ENCODE peak calls at places on chromosomes 5 and 9, in four cellular contexts. D is nephron progenitor cell, N is putamen, G is lower lobe of right lung. U is an unnamed sample.

GRCh38 chr5:115116001-115116400 is 53.7 kb downstream of the TRIM36 start:
- DNase-seq in N (no peak), G (no peak), D (no peak), U (no peak)

GRCh38 chr5:115472601-115473000 is 72.0 kb downstream of the FEM1C start:
- DNase-seq in D (no peak), G (no peak), N (peak), U (no peak)

GRCh38 chr5:107277485-107278040 is 393.2 kb downstream of the EFNA5 start:
- DNase-seq in D (no peak), G (no peak), N (no peak), U (no peak)

GRCh38 chr5:157602505-157602904 is 26.9 kb upstream of the ADAM19 start:
- DNase-seq in N (no peak), G (no peak), D (no peak), U (peak)

GRCh38 chr9:37994639-37995347 is 74.2 kb downstream of the SHB start:
- DNase-seq in D (no peak), N (peak), G (peak), U (peak)

GRCh38 chr9:134315716-134316443 is 10.4 kb upstream of the RXRA start:
- DNase-seq in D (peak), N (no peak), G (peak), U (peak)

GRCh38 chr5:96259211-96259772 is 173.8 kb downstream of the PCSK1 start:
- DNase-seq in D (no peak), G (no peak), N (peak), U (no peak)

GRCh38 chr5:93330506-93330905 is 250.5 kb downstream of the NR2F1-AS1 start:
- DNase-seq in G (no peak), D (no peak), N (no peak), U (no peak)

GRCh38 chr9:20872340-20872977 is 159.0 kb downstream of the HACD4 start:
- DNase-seq in G (no peak), N (no peak), D (no peak), U (no peak)

GRCh38 chr9:98942906-98943681 is 613 bp upstream of the COL15A1 start:
- DNase-seq in D (no peak), G (no peak), N (no peak), U (no peak)

GRCh38 chr9:127825319-127826051 is 22.8 kb downstream of the FPGS start:
- DNase-seq in D (peak), N (no peak), G (peak), U (no peak)

GRCh38 chr5:15440434-15440833 is 59.5 kb upstream of the FBXL7 start:
- DNase-seq in D (no peak), G (no peak), N (no peak), U (no peak)

GRCh38 chr5:123665822-123666371 is 153.9 kb downstream of the CSNK1G3 start:
- DNase-seq in D (no peak), G (no peak), N (no peak), U (no peak)

GRCh38 chr5:125342938-125343401 is 596.5 kb upstream of the ZNF608 start:
- DNase-seq in D (no peak), N (no peak), G (no peak), U (no peak)

GRCh38 chr9:109086221-109086620 is 33.5 kb downstream of the TMEM245 start:
- DNase-seq in G (no peak), D (no peak), N (no peak), U (no peak)

GRCh38 chr5:173786296-173787187 is 101.6 kb upstream of the CPEB4 start:
- DNase-seq in N (no peak), D (no peak), G (no peak), U (no peak)

GRCh38 chr9:87567988-87568800 is 70.5 kb downstream of the DAPK1 start:
- DNase-seq in N (peak), G (no peak), D (no peak), U (no peak)

GRCh38 chr5:43773032-43773830 is 170.3 kb downstream of the NNT start:
- DNase-seq in D (no peak), N (no peak), G (no peak), U (no peak)

GRCh38 chr5:6737043-6737941 is 24.1 kb downstream of the TENT4A start:
- DNase-seq in G (no peak), D (no peak), N (no peak), U (no peak)

GRCh38 chr9:35771524-35771923 is 17.4 kb upstream of the MSMP start:
- DNase-seq in G (no peak), N (no peak), D (no peak), U (no peak)

GRCh38 chr5:56102885-56103284 is 108.1 kb upstream of the IL6ST start:
- DNase-seq in N (no peak), D (no peak), G (no peak), U (no peak)

GRCh38 chr5:36438765-36439501 is 137.2 kb upstream of the RANBP3L start:
- DNase-seq in G (no peak), D (no peak), N (peak), U (no peak)

GRCh38 chr5:6194261-6194875 is 184.0 kb downstream of the MED10 start:
- DNase-seq in D (no peak), N (no peak), G (no peak), U (no peak)

GRCh38 chr9:111622626-111623025 is 8.5 kb upstream of the DNAJC25 start:
- DNase-seq in D (no peak), N (no peak), G (peak), U (peak)

GRCh38 chr9:98922721-98923435 is 20.8 kb upstream of the COL15A1 start:
- DNase-seq in G (no peak), D (no peak), N (no peak), U (no peak)

GRCh38 chr9:133122935-133123611 is 2.0 kb upstream of the RALGDS start:
- DNase-seq in G (no peak), D (peak), N (no peak), U (no peak)

GRCh38 chr9:112341741-112342140 is 8.3 kb upstream of the PTBP3 start:
- DNase-seq in D (no peak), G (no peak), N (no peak), U (no peak)

GRCh38 chr5:169029661-169030274 is 271.2 kb downstream of the SLIT3 start:
- DNase-seq in G (no peak), D (no peak), N (no peak), U (no peak)

U was measured in CD14-positive monocyte.